ENCODE peak calls at places on chromosome 20, in six cellular contexts. A is hippocampal formation, E is hypothalamus, R is substantia nigra, U is NCI-H524, X is activated T-helper 1 cell treated with Interleukin-2 at 50 U/mL for 16 hours. N is an unnamed sample.

GRCh38 chr20:19382371-19382770 is 169.9 kb downstream of the SLC24A3 start:
- DNase-seq in A (peak; percentile 6), E (no peak), R (no peak), U (peak; percentile 59), X (no peak), N (no peak)

GRCh38 chr20:24781061-24781980 is 167.7 kb upstream of the CST7 start:
- DNase-seq in A (peak; percentile 56), E (no peak), R (peak; percentile 24), U (peak; percentile 69), X (no peak), N (peak; percentile 29)

GRCh38 chr20:10665027-10665561 is 8.7 kb downstream of the JAG1 start:
- DNase-seq in A (no peak), E (no peak), R (no peak), U (peak; percentile 55), X (no peak), N (no peak)

GRCh38 chr20:44204156-44204831 is 6.3 kb downstream of the OSER1 start:
- DNase-seq in A (no peak), E (no peak), R (no peak), U (no peak), X (no peak), N (no peak)

GRCh38 chr20:51469578-51470520 is 72.7 kb downstream of the NFATC2 start:
- DNase-seq in A (no peak), E (no peak), R (no peak), U (peak; percentile 76), X (no peak), N (no peak)

GRCh38 chr20:14879020-14879697 is 541.7 kb upstream of the FLRT3 start:
- DNase-seq in A (no peak), E (no peak), R (no peak), U (no peak), X (no peak), N (no peak)

GRCh38 chr20:11098888-11099287 is 425.1 kb upstream of the JAG1 start:
- DNase-seq in A (no peak), E (no peak), R (no peak), U (peak; percentile 10), X (no peak), N (no peak)

GRCh38 chr20:54318892-54319291 is 111.0 kb downstream of the PFDN4 start:
- DNase-seq in A (no peak), E (no peak), R (no peak), U (no peak), X (no peak), N (no peak)

GRCh38 chr20:62462976-62463592 is 12.7 kb downstream of the GATA5 start:
- DNase-seq in A (no peak), E (no peak), R (no peak), U (no peak), X (no peak), N (no peak)

GRCh38 chr20:4220352-4220751 is 205.0 kb upstream of the RNF24 start:
- DNase-seq in A (no peak), E (no peak), R (no peak), U (no peak), X (no peak), N (no peak)

GRCh38 chr20:18466574-18466893 is 296 bp downstream of the DZANK1 start:
- DNase-seq in A (no peak), E (no peak), R (no peak), U (peak; percentile 98), X (no peak), N (no peak)

GRCh38 chr20:63337786-63338420 is 23.2 kb downstream of the CHRNA4 start:
- DNase-seq in A (no peak), E (no peak), R (no peak), U (no peak), X (no peak), N (no peak)

GRCh38 chr20:23047001-23047737 is 2.3 kb downstream of the THBD start:
- DNase-seq in A (no peak), E (no peak), R (no peak), U (no peak), X (no peak), N (no peak)

GRCh38 chr20:62303327-62304226 is 780 bp downstream of the ADRM1 start:
- DNase-seq in A (no peak), E (no peak), R (no peak), U (no peak), X (no peak), N (no peak)

N was measured in amygdala.